ENCODE peak calls at places on chromosomes 4 and X, in seven cellular contexts. J is hepatocyte, V is neural progenitor cell, Y is PC-3, U is GM23338, X is HCT116, B is MM.1S. R is an unnamed sample.

GRCh38 chrX:41722220-41722619 is 1.8 kb upstream of the GPR82 start:
- DNase-seq in B (no peak), Y (no peak), V (no peak), X (no peak), U (no peak), J (no peak), R (no peak)

GRCh38 chrX:55593296-55593695 is 29.9 kb upstream of the FOXR2 start:
- DNase-seq in U (no peak), V (no peak), X (no peak), Y (no peak), J (no peak), B (no peak), R (no peak)

GRCh38 chrX:134006484-134007161 is 21.2 kb upstream of the GPC3 start:
- DNase-seq in X (no peak), U (no peak), Y (no peak), J (no peak), B (peak), V (no peak), R (no peak)

GRCh38 chr4:3389879-3390840 is 51.6 kb upstream of the HGFAC start:
- DNase-seq in X (no peak), B (no peak), J (no peak), V (peak), Y (no peak), U (no peak), R (no peak)

GRCh38 chrX:19017271-19017670 is 33.4 kb upstream of the PHKA2 start:
- DNase-seq in Y (peak), U (peak), J (peak), B (no peak), V (peak), X (no peak), R (peak)

GRCh38 chr4:52657317-52657629 is 1.8 kb downstream of the USP46 start:
- DNase-seq in J (peak), Y (no peak), U (no peak), B (no peak), V (no peak), X (no peak), R (no peak)

GRCh38 chrX:154411981-154412340 is 622 bp downstream of the TAFAZZIN start:
- DNase-seq in Y (peak), V (peak), J (peak), X (no peak), U (peak), B (peak), R (peak)

GRCh38 chr4:94934201-94934600 is 176.4 kb downstream of the BMPR1B start:
- DNase-seq in X (no peak), V (no peak), U (no peak), J (no peak), Y (peak), B (no peak), R (no peak)

GRCh38 chr4:77148081-77148480 is 8.9 kb upstream of the CCNG2 start:
- DNase-seq in B (no peak), U (no peak), V (no peak), J (no peak), Y (no peak), X (no peak), R (no peak)

GRCh38 chr4:114466299-114466698 is 132.3 kb upstream of the UGT8 start:
- DNase-seq in U (no peak), J (peak), V (no peak), Y (no peak), B (no peak), X (no peak), R (no peak)

GRCh38 chr4:151415978-151416377 is 7.0 kb downstream of the FHIP1A start:
- DNase-seq in V (no peak), B (no peak), Y (peak), U (no peak), X (no peak), J (no peak), R (no peak)

GRCh38 chrX:45849261-45849660 is 648.6 kb upstream of the DIPK2B start:
- DNase-seq in J (peak), U (peak), X (peak), V (peak), B (peak), Y (peak), R (no peak)

GRCh38 chr4:3836802-3837601 is 70.8 kb downstream of the ADRA2C start:
- DNase-seq in U (peak), Y (no peak), J (no peak), V (peak), B (peak), X (peak), R (peak)

GRCh38 chr4:13783800-13784411 is 156.4 kb upstream of the BOD1L1 start:
- DNase-seq in V (peak), U (no peak), Y (no peak), X (no peak), B (no peak), J (peak), R (no peak)

GRCh38 chr4:29453421-29453820 is 1266.7 kb upstream of the PCDH7 start:
- DNase-seq in X (no peak), J (no peak), V (no peak), U (no peak), B (no peak), Y (no peak), R (no peak)

GRCh38 chrX:50920132-50920531 is 9.6 kb downstream of the BMP15 start:
- DNase-seq in B (no peak), Y (peak), X (no peak), J (peak), U (peak), V (peak), R (no peak)

GRCh38 chrX:19137064-19137463 is 14.8 kb upstream of the ADGRG2 start:
- DNase-seq in Y (no peak), B (no peak), U (no peak), X (no peak), V (no peak), J (no peak), R (no peak)

GRCh38 chr4:26034849-26035248 is 120.8 kb downstream of the SMIM20 start:
- DNase-seq in J (no peak), U (no peak), Y (no peak), X (no peak), V (no peak), B (no peak), R (peak)

GRCh38 chrX:130715299-130715698 is 187.7 kb downstream of the ENOX2 start:
- DNase-seq in V (no peak), B (no peak), X (no peak), Y (no peak), J (no peak), U (no peak), R (no peak)

GRCh38 chrX:136214551-136214950 is 36.6 kb downstream of the MAP7D3 start:
- DNase-seq in V (no peak), U (no peak), B (no peak), Y (peak), X (no peak), J (peak), R (no peak)

GRCh38 chr4:56662782-56663468 is 18.2 kb downstream of the HOPX start:
- DNase-seq in X (no peak), V (no peak), Y (no peak), J (no peak), U (peak), B (no peak), R (no peak)

GRCh38 chr4:42331914-42332368 is 65.3 kb upstream of the SHISA3 start:
- DNase-seq in J (peak), U (no peak), V (no peak), X (peak), B (no peak), Y (peak), R (no peak)

GRCh38 chr4:169346840-169347239 is 76.1 kb upstream of the SH3RF1 start:
- DNase-seq in U (no peak), Y (no peak), X (no peak), V (no peak), B (no peak), J (no peak), R (no peak)

GRCh38 chr4:182074842-182075241 is 168.4 kb upstream of the TENM3 start:
- DNase-seq in B (no peak), X (no peak), J (no peak), U (no peak), V (no peak), Y (no peak), R (no peak)

GRCh38 chrX:107549504-107549903 is 78.8 kb upstream of the PRPS1 start:
- DNase-seq in Y (no peak), B (no peak), U (no peak), J (no peak), V (no peak), X (no peak), R (no peak)

GRCh38 chr4:1055721-1056590 is 44.5 kb downstream of the FGFRL1 start:
- DNase-seq in X (no peak), V (peak), U (peak), J (peak), Y (no peak), B (no peak), R (peak)

GRCh38 chrX:68994135-68994882 is 165.5 kb downstream of the EFNB1 start:
- DNase-seq in X (no peak), J (no peak), U (no peak), B (no peak), V (no peak), Y (no peak), R (no peak)

GRCh38 chr4:1630266-1630665 is 53.8 kb downstream of the FAM53A start:
- DNase-seq in V (no peak), J (no peak), X (no peak), B (no peak), U (no peak), Y (no peak), R (no peak)

GRCh38 chr4:173420324-173420752 is 21.4 kb upstream of the SCRG1 start:
- DNase-seq in B (peak), U (peak), J (no peak), Y (peak), X (peak), V (no peak), R (peak)

GRCh38 chr4:147831452-147832192 is 99.7 kb downstream of the ARHGAP10 start:
- DNase-seq in Y (peak), X (peak), U (no peak), J (peak), B (no peak), V (no peak), R (no peak)

GRCh38 chr4:110208419-110208818 is 10.0 kb upstream of the ELOVL6 start:
- DNase-seq in J (no peak), Y (no peak), X (no peak), V (no peak), B (no peak), U (no peak), R (no peak)

GRCh38 chr4:81751531-81752291 is 280.0 kb upstream of the RASGEF1B start:
- DNase-seq in B (no peak), J (no peak), X (no peak), Y (no peak), U (no peak), V (no peak), R (no peak)

GRCh38 chr4:48129307-48130014 is 4.6 kb downstream of the TXK start:
- DNase-seq in V (no peak), X (no peak), J (peak), U (peak), Y (peak), B (no peak), R (no peak)

DNA sequence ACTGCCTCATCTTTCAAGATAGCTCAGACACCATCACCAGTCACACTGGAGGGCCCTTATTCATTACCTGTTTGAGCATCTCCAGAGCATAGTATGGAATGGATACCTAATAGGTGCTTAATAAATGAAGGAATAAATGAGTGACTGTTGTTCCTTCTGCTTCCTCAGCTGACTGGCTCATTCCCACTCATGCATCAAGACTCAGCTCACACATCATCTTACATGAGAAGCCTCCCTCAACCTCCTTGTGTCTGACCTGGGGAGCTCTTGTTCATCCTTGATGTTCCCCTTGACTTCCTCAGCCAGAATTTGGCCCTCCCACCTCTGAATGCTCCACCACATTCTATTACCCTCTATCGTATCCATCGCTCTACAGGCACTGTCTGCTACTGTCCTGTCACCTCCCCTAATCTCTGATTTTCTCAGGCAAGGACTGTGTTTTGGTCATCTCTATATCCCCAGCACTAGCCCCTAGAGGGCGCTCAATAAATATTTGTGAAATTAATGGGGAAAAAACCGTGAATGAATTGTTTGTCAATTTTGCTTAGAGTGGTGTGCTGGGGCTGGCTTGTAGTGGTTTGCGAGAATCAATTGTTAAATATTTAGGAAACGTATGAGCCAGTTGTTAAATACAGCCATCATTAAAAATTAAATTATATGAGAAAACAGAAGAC is 88.3 kb downstream of the NHSL2 start:
- DNase-seq in B (peak), U (peak), X (peak), Y (peak), J (no peak), V (peak), R (peak)
- TF ChIP-seq CTCF in B (peak), U (peak), X (peak), Y (peak), J (peak), V (peak), R (peak)

DNA sequence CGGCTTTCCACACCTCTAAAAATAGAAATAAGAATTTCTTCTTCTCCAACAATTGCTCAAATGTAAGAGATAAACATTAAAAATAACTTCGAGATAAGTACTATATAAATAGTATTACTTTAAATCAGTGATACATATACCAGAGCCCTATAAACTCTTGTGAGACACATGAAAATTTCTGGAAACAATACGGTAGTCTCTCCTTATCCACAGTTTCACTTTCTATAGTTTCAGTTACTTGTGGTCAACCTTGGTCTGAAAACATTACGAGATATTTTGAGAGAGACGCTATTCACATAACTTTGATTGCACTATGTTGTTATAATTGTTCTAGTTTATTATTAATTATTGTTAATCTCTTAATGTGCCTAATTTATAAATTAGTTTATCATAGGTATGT is 101.5 kb upstream of the CXXC4 start:
- DNase-seq in X (no peak), V (no peak), B (no peak), U (no peak), Y (no peak), J (no peak), R (no peak)
- H3K4me2 ChIP-seq in X (no peak), V (no peak), B (no peak), U (no peak), Y (peak), J (no peak), R (no peak)

GRCh38 chrX:23557070-23557469 is 110.2 kb upstream of the PRDX4 start:
- DNase-seq in U (no peak), V (no peak), J (no peak), B (peak), X (no peak), Y (no peak), R (peak)
- TF ChIP-seq EZH2phosphoT487 in U (no peak), V (no peak), J (no peak), B (no peak), X (no peak), Y (no peak), R (no peak)

DNA sequence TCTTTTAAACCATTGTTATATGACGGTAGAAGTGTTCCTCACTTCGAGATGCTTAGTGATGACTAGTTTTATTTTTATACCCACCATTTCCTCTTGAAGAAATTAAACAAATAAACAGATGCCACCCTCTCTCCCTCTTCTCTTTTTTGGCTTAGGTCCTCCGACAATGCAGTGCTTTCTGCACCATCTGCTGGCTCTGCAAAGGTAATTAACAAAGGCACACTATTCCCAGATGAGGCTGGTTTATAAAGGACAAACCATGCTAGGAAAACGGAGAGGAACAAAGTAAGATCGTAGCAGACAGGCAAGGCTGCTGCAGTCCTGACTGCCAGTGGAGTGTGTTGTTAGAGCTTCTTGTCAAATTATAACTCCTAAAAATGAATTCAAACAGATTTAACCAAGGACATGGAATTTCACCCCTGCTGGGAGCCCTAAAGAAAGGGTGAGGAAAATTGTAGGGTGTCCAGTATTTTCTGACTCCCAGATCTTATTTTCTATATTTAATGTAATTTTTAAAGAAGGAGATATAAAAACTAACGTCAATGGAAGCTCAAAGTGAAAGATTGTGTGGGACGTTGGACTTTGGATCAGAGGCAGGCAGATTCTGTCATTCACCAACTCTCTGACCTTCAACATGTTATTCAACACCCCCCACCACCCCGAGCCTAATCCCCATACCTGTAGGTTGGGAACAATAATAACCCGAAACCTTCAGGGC is 142.1 kb downstream of the CPEB2 start:
- DNase-seq in J (no peak), Y (no peak), V (peak), B (no peak), X (no peak), U (no peak), R (no peak)
- TF ChIP-seq CTCF in J (no peak), Y (no peak), V (peak), B (no peak), X (no peak), U (peak), R (no peak)

GRCh38 chr4:185597532-185598188 is 62.4 kb upstream of the PDLIM3 start:
- DNase-seq in U (peak), V (peak), Y (peak), B (peak), J (peak), X (peak), R (peak)
- H3K4me2 ChIP-seq in U (no peak), V (no peak), Y (no peak), B (peak), J (no peak), X (no peak), R (no peak)

GRCh38 chr4:183760326-183760725 is 101.2 kb downstream of the TRAPPC11 start:
- DNase-seq in X (no peak), Y (peak), U (no peak), J (peak), V (no peak), B (no peak), R (no peak)

GRCh38 chr4:183758735-183759447 is 99.8 kb downstream of the TRAPPC11 start:
- DNase-seq in J (no peak), B (no peak), Y (no peak), X (no peak), U (peak), V (peak), R (no peak)

GRCh38 chr4:183765121-183765990 is 106.3 kb downstream of the TRAPPC11 start:
- DNase-seq in Y (no peak), U (peak), V (peak), B (no peak), X (no peak), J (peak), R (no peak)

GRCh38 chr4:183766140-183766539 is 107.0 kb downstream of the TRAPPC11 start:
- DNase-seq in J (no peak), B (no peak), U (no peak), V (no peak), X (no peak), Y (no peak), R (no peak)

GRCh38 chr4:183763990-183764754 is 105.1 kb downstream of the TRAPPC11 start:
- DNase-seq in B (no peak), U (no peak), V (no peak), J (no peak), Y (no peak), X (no peak), R (no peak)
- TF ChIP-seq EZH2phosphoT487 in B (no peak), U (no peak), V (no peak), J (no peak), Y (no peak), X (no peak), R (no peak)

DNA sequence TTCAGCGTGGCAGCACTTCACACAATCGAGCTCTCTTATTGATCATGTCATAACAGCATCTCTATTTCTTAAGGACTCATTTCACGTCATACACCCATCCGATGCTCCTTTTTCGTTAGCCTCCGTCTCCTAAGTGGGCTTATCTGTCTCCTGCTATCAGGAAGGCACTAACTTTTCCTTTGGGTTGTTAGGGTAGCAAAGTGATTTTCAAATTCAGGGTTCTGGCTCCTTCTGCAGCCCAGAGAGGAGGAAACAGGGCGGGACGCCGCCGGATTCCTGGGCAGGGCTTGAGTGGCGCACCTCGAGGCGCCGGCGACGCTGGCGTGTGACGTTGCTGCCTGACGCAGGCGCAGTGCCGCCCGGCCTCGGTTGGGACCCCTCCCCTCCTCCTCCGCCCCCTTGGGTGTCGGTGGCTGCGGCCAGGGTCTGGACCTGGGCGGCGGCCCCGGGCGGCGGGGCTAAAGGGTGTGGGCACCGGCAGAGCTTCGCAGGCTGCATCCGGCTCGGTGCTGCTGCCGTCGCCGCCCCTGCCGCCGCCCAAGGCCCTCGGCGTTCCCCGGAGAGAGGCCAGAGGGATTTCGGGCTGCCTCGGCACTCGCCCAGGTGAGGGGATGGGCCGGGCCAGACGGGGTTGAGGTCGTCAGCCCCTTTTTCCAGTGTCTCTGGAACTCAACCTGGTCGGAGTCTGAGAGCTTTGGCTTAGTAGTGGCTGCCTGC is at the start of gene BLTP1:
- DNase-seq in U (peak), X (peak), V (peak), J (peak), Y (peak), B (peak), R (peak)
- TF ChIP-seq CTCF in U (peak), X (no peak), V (no peak), J (no peak), Y (no peak), B (no peak), R (no peak)